ENCODE peak calls at places on chromosome 5, in ten cellular contexts. One of them, this sample, is unnamed.
A peak's percentile ranks its signal among the peaks of the same experiment; 100 is the strongest.

GRCh38 chr5:147483961-147484707 is 25.7 kb downstream of the DPYSL3 start:
- DNase-seq in Karpas-422: no peak
- DNase-seq in cardiac muscle cell: no peak
- DNase-seq in naive thymus-derived CD4-positive, alpha-beta T cell: no peak
- DNase-seq in fibroblast of lung: peak; percentile 97
- DNase-seq in CD4-positive, alpha-beta memory T cell: no peak
- DNase-seq in pancreas: no peak
- DNase-seq in MM.1S: no peak
- DNase-seq in psoas muscle: peak; percentile 82
- DNase-seq in dorsolateral prefrontal cortex: no peak
- DNase-seq in this sample: no peak

GRCh38 chr5:68272289-68272688 is 56.7 kb downstream of the PIK3R1 start:
- DNase-seq in Karpas-422: peak; percentile 62
- DNase-seq in cardiac muscle cell: no peak
- DNase-seq in naive thymus-derived CD4-positive, alpha-beta T cell: no peak
- DNase-seq in fibroblast of lung: peak; percentile 43
- DNase-seq in CD4-positive, alpha-beta memory T cell: peak; percentile 44
- DNase-seq in pancreas: no peak
- DNase-seq in MM.1S: peak; percentile 29
- DNase-seq in psoas muscle: no peak
- DNase-seq in dorsolateral prefrontal cortex: no peak
- DNase-seq in this sample: no peak

GRCh38 chr5:57450991-57451876 is 31.4 kb downstream of the ACTBL2 start:
- DNase-seq in Karpas-422: no peak
- DNase-seq in cardiac muscle cell: no peak
- DNase-seq in naive thymus-derived CD4-positive, alpha-beta T cell: peak; percentile 14
- DNase-seq in fibroblast of lung: peak; percentile 73
- DNase-seq in CD4-positive, alpha-beta memory T cell: peak; percentile 17
- DNase-seq in pancreas: no peak
- DNase-seq in MM.1S: no peak
- DNase-seq in psoas muscle: no peak
- DNase-seq in dorsolateral prefrontal cortex: no peak
- DNase-seq in this sample: no peak

GRCh38 chr5:181218795-181219124 is 4.3 kb upstream of the TRIM41 start:
- DNase-seq in Karpas-422: no peak
- DNase-seq in cardiac muscle cell: no peak
- DNase-seq in naive thymus-derived CD4-positive, alpha-beta T cell: no peak
- DNase-seq in fibroblast of lung: peak; percentile 28
- DNase-seq in CD4-positive, alpha-beta memory T cell: no peak
- DNase-seq in pancreas: no peak
- DNase-seq in MM.1S: peak; percentile 2
- DNase-seq in psoas muscle: no peak
- DNase-seq in dorsolateral prefrontal cortex: no peak
- DNase-seq in this sample: no peak

GRCh38 chr5:31663519-31663918 is 24.6 kb downstream of the PDZD2 start:
- DNase-seq in Karpas-422: no peak
- DNase-seq in cardiac muscle cell: no peak
- DNase-seq in naive thymus-derived CD4-positive, alpha-beta T cell: no peak
- DNase-seq in fibroblast of lung: no peak
- DNase-seq in CD4-positive, alpha-beta memory T cell: no peak
- DNase-seq in pancreas: no peak
- DNase-seq in MM.1S: no peak
- DNase-seq in psoas muscle: peak; percentile 25
- DNase-seq in dorsolateral prefrontal cortex: no peak
- DNase-seq in this sample: no peak

GRCh38 chr5:116576043-116576713 is 1.6 kb upstream of the SEMA6A start:
- DNase-seq in Karpas-422: peak; percentile 87
- DNase-seq in cardiac muscle cell: peak; percentile 87
- DNase-seq in naive thymus-derived CD4-positive, alpha-beta T cell: no peak
- DNase-seq in fibroblast of lung: peak; percentile 68
- DNase-seq in CD4-positive, alpha-beta memory T cell: no peak
- DNase-seq in pancreas: peak; percentile 86
- DNase-seq in MM.1S: peak; percentile 73
- DNase-seq in psoas muscle: peak; percentile 54
- DNase-seq in dorsolateral prefrontal cortex: peak; percentile 29
- DNase-seq in this sample: peak; percentile 68

GRCh38 chr5:127838661-127839060 is 135.5 kb downstream of the CCDC192 start:
- DNase-seq in Karpas-422: peak; percentile 55
- DNase-seq in cardiac muscle cell: no peak
- DNase-seq in naive thymus-derived CD4-positive, alpha-beta T cell: no peak
- DNase-seq in fibroblast of lung: peak; percentile 31
- DNase-seq in CD4-positive, alpha-beta memory T cell: no peak
- DNase-seq in pancreas: no peak
- DNase-seq in MM.1S: no peak
- DNase-seq in psoas muscle: no peak
- DNase-seq in dorsolateral prefrontal cortex: peak; percentile 12
- DNase-seq in this sample: no peak

GRCh38 chr5:88290801-88291200 is 22.2 kb upstream of the TMEM161B start:
- DNase-seq in Karpas-422: no peak
- DNase-seq in cardiac muscle cell: no peak
- DNase-seq in naive thymus-derived CD4-positive, alpha-beta T cell: no peak
- DNase-seq in fibroblast of lung: peak; percentile 8
- DNase-seq in CD4-positive, alpha-beta memory T cell: no peak
- DNase-seq in pancreas: no peak
- DNase-seq in MM.1S: no peak
- DNase-seq in psoas muscle: no peak
- DNase-seq in dorsolateral prefrontal cortex: no peak
- DNase-seq in this sample: no peak

GRCh38 chr5:147996379-147996778 is 67.4 kb upstream of the SPINK5 start:
- DNase-seq in Karpas-422: peak; percentile 40
- DNase-seq in cardiac muscle cell: no peak
- DNase-seq in naive thymus-derived CD4-positive, alpha-beta T cell: no peak
- DNase-seq in fibroblast of lung: no peak
- DNase-seq in CD4-positive, alpha-beta memory T cell: no peak
- DNase-seq in pancreas: no peak
- DNase-seq in MM.1S: no peak
- DNase-seq in psoas muscle: no peak
- DNase-seq in dorsolateral prefrontal cortex: no peak
- DNase-seq in this sample: no peak

GRCh38 chr5:151151793-151152192 is 5.8 kb downstream of the ANXA6 start:
- DNase-seq in Karpas-422: peak; percentile 55
- DNase-seq in cardiac muscle cell: no peak
- DNase-seq in naive thymus-derived CD4-positive, alpha-beta T cell: no peak
- DNase-seq in fibroblast of lung: peak; percentile 47
- DNase-seq in CD4-positive, alpha-beta memory T cell: no peak
- DNase-seq in pancreas: no peak
- DNase-seq in MM.1S: no peak
- DNase-seq in psoas muscle: no peak
- DNase-seq in dorsolateral prefrontal cortex: no peak
- DNase-seq in this sample: no peak

GRCh38 chr5:32098806-32099435 is 75.2 kb downstream of the GOLPH3 start:
- DNase-seq in Karpas-422: no peak
- DNase-seq in cardiac muscle cell: no peak
- DNase-seq in naive thymus-derived CD4-positive, alpha-beta T cell: no peak
- DNase-seq in fibroblast of lung: no peak
- DNase-seq in CD4-positive, alpha-beta memory T cell: no peak
- DNase-seq in pancreas: no peak
- DNase-seq in MM.1S: no peak
- DNase-seq in psoas muscle: no peak
- DNase-seq in dorsolateral prefrontal cortex: no peak
- DNase-seq in this sample: no peak

GRCh38 chr5:171310334-171310815 is 1.3 kb downstream of the TLX3 start:
- DNase-seq in Karpas-422: no peak
- DNase-seq in cardiac muscle cell: no peak
- DNase-seq in naive thymus-derived CD4-positive, alpha-beta T cell: no peak
- DNase-seq in fibroblast of lung: no peak
- DNase-seq in CD4-positive, alpha-beta memory T cell: no peak
- DNase-seq in pancreas: no peak
- DNase-seq in MM.1S: no peak
- DNase-seq in psoas muscle: no peak
- DNase-seq in dorsolateral prefrontal cortex: no peak
- DNase-seq in this sample: no peak

GRCh38 chr5:171313481-171314206 is 4.6 kb downstream of the TLX3 start:
- DNase-seq in Karpas-422: no peak
- DNase-seq in cardiac muscle cell: no peak
- DNase-seq in naive thymus-derived CD4-positive, alpha-beta T cell: no peak
- DNase-seq in fibroblast of lung: no peak
- DNase-seq in CD4-positive, alpha-beta memory T cell: no peak
- DNase-seq in pancreas: no peak
- DNase-seq in MM.1S: no peak
- DNase-seq in psoas muscle: no peak
- DNase-seq in dorsolateral prefrontal cortex: no peak
- DNase-seq in this sample: no peak

GRCh38 chr5:171310816-171311697 is 2.0 kb downstream of the TLX3 start:
- DNase-seq in Karpas-422: no peak
- DNase-seq in cardiac muscle cell: peak; percentile 67
- DNase-seq in naive thymus-derived CD4-positive, alpha-beta T cell: no peak
- DNase-seq in fibroblast of lung: peak; percentile 41
- DNase-seq in CD4-positive, alpha-beta memory T cell: no peak
- DNase-seq in pancreas: no peak
- DNase-seq in MM.1S: no peak
- DNase-seq in psoas muscle: no peak
- DNase-seq in dorsolateral prefrontal cortex: no peak
- DNase-seq in this sample: no peak

GRCh38 chr5:171312129-171312819 is 3.2 kb downstream of the TLX3 start:
- DNase-seq in Karpas-422: no peak
- DNase-seq in cardiac muscle cell: no peak
- DNase-seq in naive thymus-derived CD4-positive, alpha-beta T cell: no peak
- DNase-seq in fibroblast of lung: peak; percentile 20
- DNase-seq in CD4-positive, alpha-beta memory T cell: no peak
- DNase-seq in pancreas: peak; percentile 68
- DNase-seq in MM.1S: no peak
- DNase-seq in psoas muscle: no peak
- DNase-seq in dorsolateral prefrontal cortex: no peak
- DNase-seq in this sample: no peak

DNA sequence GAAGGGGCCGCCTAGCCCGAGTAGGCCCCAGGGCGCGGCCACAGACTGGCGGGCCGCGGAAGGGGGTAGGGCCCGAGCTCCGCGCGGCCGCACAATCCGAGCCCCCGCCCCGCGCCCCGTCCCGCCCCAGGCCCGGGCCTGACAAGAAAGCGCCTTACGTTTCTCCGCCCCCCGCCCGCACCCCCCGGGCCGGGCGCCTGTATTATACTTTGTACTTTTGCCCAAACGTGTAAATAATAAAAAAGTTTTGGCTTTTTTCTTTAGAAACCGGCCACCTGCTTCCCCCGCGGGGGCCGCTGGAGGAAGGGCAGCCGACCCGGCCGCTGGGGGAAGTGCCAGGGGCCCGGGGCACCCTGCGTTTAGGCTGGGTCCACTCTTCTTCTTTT is 2.6 kb downstream of the TLX3 start:
- DNase-seq in Karpas-422: no peak
- DNase-seq in cardiac muscle cell: no peak
- DNase-seq in naive thymus-derived CD4-positive, alpha-beta T cell: no peak
- DNase-seq in fibroblast of lung: no peak
- DNase-seq in CD4-positive, alpha-beta memory T cell: no peak
- DNase-seq in pancreas: no peak
- DNase-seq in MM.1S: no peak
- DNase-seq in psoas muscle: no peak
- DNase-seq in dorsolateral prefrontal cortex: no peak
- DNase-seq in this sample: no peak
- H3K27me3 ChIP-seq in Karpas-422: no peaks in the 10 kb centered on the region
- H3K27me3 ChIP-seq in cardiac muscle cell: peaks cover 100% of the 10 kb centered on the region
- H3K27me3 ChIP-seq in naive thymus-derived CD4-positive, alpha-beta T cell: no peaks in the 10 kb centered on the region
- H3K27me3 ChIP-seq in fibroblast of lung: peaks cover 82% of the 10 kb centered on the region
- H3K27me3 ChIP-seq in CD4-positive, alpha-beta memory T cell: peaks cover 26% of the 10 kb centered on the region
- H3K27me3 ChIP-seq in pancreas: no peaks in the 10 kb centered on the region
- H3K27me3 ChIP-seq in MM.1S: peaks cover 16% of the 10 kb centered on the region
- H3K27me3 ChIP-seq in psoas muscle: peaks cover 7% of the 10 kb centered on the region
- H3K27me3 ChIP-seq in dorsolateral prefrontal cortex: peaks cover 95% of the 10 kb centered on the region
- H3K27me3 ChIP-seq in this sample: peaks cover 26% of the 10 kb centered on the region

GRCh38 chr5:44001675-44002380 is 387.4 kb downstream of the FGF10 start:
- DNase-seq in Karpas-422: no peak
- DNase-seq in cardiac muscle cell: no peak
- DNase-seq in naive thymus-derived CD4-positive, alpha-beta T cell: no peak
- DNase-seq in fibroblast of lung: peak; percentile 31
- DNase-seq in CD4-positive, alpha-beta memory T cell: no peak
- DNase-seq in pancreas: no peak
- DNase-seq in MM.1S: no peak
- DNase-seq in psoas muscle: no peak
- DNase-seq in dorsolateral prefrontal cortex: no peak
- DNase-seq in this sample: no peak
- H3K27ac ChIP-seq in Karpas-422: no peak overlapping the region
- H3K27ac ChIP-seq in cardiac muscle cell: no peak overlapping the region
- H3K27ac ChIP-seq in naive thymus-derived CD4-positive, alpha-beta T cell: no peak overlapping the region
- H3K27ac ChIP-seq in fibroblast of lung: no peak overlapping the region
- H3K27ac ChIP-seq in CD4-positive, alpha-beta memory T cell: no peak overlapping the region
- H3K27ac ChIP-seq in pancreas: peak overlapping the region; percentile 64
- H3K27ac ChIP-seq in MM.1S: no peak overlapping the region
- H3K27ac ChIP-seq in psoas muscle: no peak overlapping the region
- H3K27ac ChIP-seq in dorsolateral prefrontal cortex: no peak overlapping the region
- H3K27ac ChIP-seq in this sample: no peak overlapping the region

DNA sequence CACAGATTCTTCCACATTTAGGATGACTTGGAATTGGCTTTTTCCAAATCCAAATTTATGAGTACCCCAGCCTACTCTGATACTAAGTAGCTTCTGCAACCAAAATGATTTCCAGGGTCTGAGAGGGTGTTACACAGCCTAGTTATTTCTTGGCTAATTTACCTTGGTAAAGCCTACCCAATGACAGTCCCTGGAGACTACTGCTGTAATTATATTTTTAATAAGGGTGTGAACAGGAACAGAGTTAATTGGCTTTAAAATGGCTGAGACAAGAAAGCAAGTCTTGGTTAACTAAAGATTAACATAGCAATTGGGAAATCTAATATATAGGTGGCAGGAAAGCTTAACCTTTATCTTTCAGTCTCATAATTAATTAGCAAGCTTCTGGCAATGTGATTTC is 9.3 kb downstream of the PRLR start:
- DNase-seq in Karpas-422: no peak
- DNase-seq in cardiac muscle cell: no peak
- DNase-seq in naive thymus-derived CD4-positive, alpha-beta T cell: no peak
- DNase-seq in fibroblast of lung: no peak
- DNase-seq in CD4-positive, alpha-beta memory T cell: no peak
- DNase-seq in pancreas: no peak
- DNase-seq in MM.1S: no peak
- DNase-seq in psoas muscle: no peak
- DNase-seq in dorsolateral prefrontal cortex: no peak
- DNase-seq in this sample: no peak
- H3K4me3 ChIP-seq in Karpas-422: no peak overlapping the region
- H3K4me3 ChIP-seq in cardiac muscle cell: no peak overlapping the region
- H3K4me3 ChIP-seq in naive thymus-derived CD4-positive, alpha-beta T cell: no peak overlapping the region
- H3K4me3 ChIP-seq in fibroblast of lung: no peak overlapping the region
- H3K4me3 ChIP-seq in CD4-positive, alpha-beta memory T cell: no peak overlapping the region
- H3K4me3 ChIP-seq in pancreas: no peak overlapping the region
- H3K4me3 ChIP-seq in MM.1S: no peak overlapping the region
- H3K4me3 ChIP-seq in psoas muscle: no peak overlapping the region
- H3K4me3 ChIP-seq in dorsolateral prefrontal cortex: no peak overlapping the region
- H3K4me3 ChIP-seq in this sample: no peak overlapping the region

DNA sequence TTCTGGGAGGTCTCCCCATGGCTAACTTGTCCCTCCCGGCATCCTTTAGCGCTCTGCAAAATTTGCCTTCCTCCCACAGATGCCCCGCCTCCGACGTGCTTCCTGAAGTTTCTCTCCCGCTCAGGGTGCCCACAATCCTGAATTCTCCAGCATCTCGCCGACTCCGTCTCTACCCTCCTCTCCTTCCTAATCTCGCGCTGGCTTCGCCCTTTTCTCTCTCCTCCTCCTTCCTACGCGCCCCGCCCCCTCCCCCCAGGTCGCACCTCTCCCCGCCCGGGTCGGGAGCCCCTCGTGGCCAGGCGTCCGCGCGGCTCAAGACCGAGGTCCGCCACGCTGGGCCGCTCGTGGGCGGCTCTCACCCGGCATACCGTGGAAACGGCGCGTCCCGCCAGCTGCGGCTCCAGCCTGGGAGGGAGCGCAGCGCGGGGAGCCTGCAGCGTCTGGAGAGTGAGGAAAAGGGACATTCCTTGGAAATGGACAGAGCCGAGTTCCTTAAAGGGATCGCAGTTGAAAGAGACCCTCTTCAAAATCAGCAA is 4.8 kb upstream of the IRX2 start:
- DNase-seq in Karpas-422: no peak
- DNase-seq in cardiac muscle cell: peak; percentile 71
- DNase-seq in naive thymus-derived CD4-positive, alpha-beta T cell: no peak
- DNase-seq in fibroblast of lung: peak; percentile 62
- DNase-seq in CD4-positive, alpha-beta memory T cell: no peak
- DNase-seq in pancreas: no peak
- DNase-seq in MM.1S: no peak
- DNase-seq in psoas muscle: no peak
- DNase-seq in dorsolateral prefrontal cortex: no peak
- DNase-seq in this sample: no peak
- H3K27me3 ChIP-seq in Karpas-422: no peaks in the 10 kb centered on the region
- H3K27me3 ChIP-seq in cardiac muscle cell: peaks cover 32% of the 10 kb centered on the region
- H3K27me3 ChIP-seq in naive thymus-derived CD4-positive, alpha-beta T cell: no peaks in the 10 kb centered on the region
- H3K27me3 ChIP-seq in fibroblast of lung: no peaks in the 10 kb centered on the region
- H3K27me3 ChIP-seq in CD4-positive, alpha-beta memory T cell: no peaks in the 10 kb centered on the region
- H3K27me3 ChIP-seq in pancreas: peaks cover 4% of the 10 kb centered on the region
- H3K27me3 ChIP-seq in MM.1S: no peaks in the 10 kb centered on the region
- H3K27me3 ChIP-seq in psoas muscle: no peaks in the 10 kb centered on the region
- H3K27me3 ChIP-seq in dorsolateral prefrontal cortex: peaks cover 71% of the 10 kb centered on the region
- H3K27me3 ChIP-seq in this sample: peaks cover 10% of the 10 kb centered on the region

This sample was measured in right lobe of liver.